ENCODE peak calls at places on chromosome 13, in five cellular contexts. V is neural crest cell, G is cardiac muscle cell, K is AG04450, M is breast epithelium. R is an unnamed sample.

GRCh38 chr13:100454876-100455275 is 133.7 kb downstream of the GGACT start:
- DNase-seq in V (no peak), K (peak), M (no peak), G (peak), R (no peak)

GRCh38 chr13:38693641-38694040 is 6.8 kb downstream of the FREM2 start:
- DNase-seq in V (no peak), M (no peak), K (no peak), G (no peak), R (no peak)

GRCh38 chr13:108494991-108495661 is 134.3 kb upstream of the MYO16 start:
- DNase-seq in G (no peak), M (no peak), V (peak), K (no peak), R (no peak)

GRCh38 chr13:48591889-48592725 is 59.2 kb upstream of the RCBTB2 start:
- DNase-seq in V (no peak), G (no peak), K (no peak), M (no peak), R (no peak)

GRCh38 chr13:64078480-64078936 is 2662.9 kb upstream of the PCDH20 start:
- DNase-seq in G (no peak), M (no peak), V (no peak), K (no peak), R (no peak)

GRCh38 chr13:111521691-111522229 is 201.3 kb downstream of the TEX29 start:
- DNase-seq in M (no peak), V (no peak), K (no peak), G (no peak), R (no peak)

GRCh38 chr13:85650613-85651012 is 148.6 kb downstream of the SLITRK6 start:
- DNase-seq in V (no peak), M (no peak), K (no peak), G (no peak), R (no peak)

GRCh38 chr13:89899302-89900103 is 1448.0 kb upstream of the MIR17HG start:
- DNase-seq in G (no peak), M (no peak), K (no peak), V (no peak), R (no peak)

GRCh38 chr13:24865158-24865557 is 101.2 kb downstream of the RNF17 start:
- DNase-seq in G (peak), K (no peak), M (no peak), V (no peak), R (no peak)

GRCh38 chr13:106609116-106609515 is 41.2 kb upstream of the ARGLU1 start:
- DNase-seq in K (no peak), G (no peak), M (no peak), V (no peak), R (no peak)

GRCh38 chr13:29993716-29994488 is 143.5 kb upstream of the UBL3 start:
- DNase-seq in M (no peak), V (no peak), K (peak), G (peak), R (no peak)

GRCh38 chr13:45367358-45367757 is 26.4 kb upstream of the TPT1 start:
- DNase-seq in V (no peak), G (peak), M (no peak), K (peak), R (no peak)

GRCh38 chr13:45537506-45537905 is 72.8 kb downstream of the COG3 start:
- DNase-seq in G (no peak), M (no peak), V (no peak), K (peak), R (no peak)

GRCh38 chr13:24672141-24673132 is 7.8 kb upstream of the ATP12A start:
- DNase-seq in G (no peak), V (no peak), M (no peak), K (no peak), R (no peak)

GRCh38 chr13:96294930-96295657 is 205.2 kb downstream of the HS6ST3 start:
- DNase-seq in M (no peak), V (no peak), K (no peak), G (no peak), R (no peak)

GRCh38 chr13:26266311-26266710 is 12.4 kb downstream of the CDK8 start:
- DNase-seq in G (no peak), K (no peak), M (no peak), V (no peak), R (no peak)

GRCh38 chr13:67258482-67258881 is 28.3 kb upstream of the PCDH9 start:
- DNase-seq in M (no peak), K (no peak), V (no peak), G (peak), R (no peak)

GRCh38 chr13:33235078-33235477 is 50.5 kb downstream of the STARD13 start:
- DNase-seq in V (no peak), M (no peak), G (peak), K (no peak), R (no peak)

GRCh38 chr13:96053003-96053703 is at the start of gene UGGT2:
- DNase-seq in K (peak), G (peak), V (peak), M (peak), R (peak)

GRCh38 chr13:53150568-53150967 is 122.0 kb downstream of the OLFM4 start:
- DNase-seq in M (no peak), V (no peak), G (no peak), K (no peak), R (no peak)
- TF ChIP-seq CTCF in M (no peak), V (no peak), G (no peak), K (no peak), R (no peak)

GRCh38 chr13:98133949-98134348 is 8.9 kb upstream of the FARP1 start:
- DNase-seq in G (no peak), K (no peak), M (no peak), V (no peak), R (no peak)

GRCh38 chr13:98134901-98135300 is 8.0 kb upstream of the FARP1 start:
- DNase-seq in G (no peak), K (no peak), V (no peak), M (no peak), R (no peak)

GRCh38 chr13:98129059-98129741 is 13.7 kb upstream of the FARP1 start:
- DNase-seq in V (no peak), M (no peak), G (peak), K (no peak), R (no peak)
- TF ChIP-seq CTCF in V (no peak), M (no peak), G (no peak), K (no peak), R (no peak)

GRCh38 chr13:41599619-41600018 is 142.3 kb downstream of the RGCC start:
- DNase-seq in G (no peak), K (no peak), V (no peak), M (no peak), R (no peak)

GRCh38 chr13:41596190-41596589 is 138.8 kb downstream of the RGCC start:
- DNase-seq in V (no peak), K (no peak), G (peak), M (no peak), R (no peak)

GRCh38 chr13:41597348-41598041 is 140.1 kb downstream of the RGCC start:
- DNase-seq in G (no peak), V (no peak), M (no peak), K (no peak), R (no peak)

GRCh38 chr13:41590643-41591042 is 133.3 kb downstream of the RGCC start:
- DNase-seq in G (no peak), V (no peak), K (no peak), M (no peak), R (no peak)

DNA sequence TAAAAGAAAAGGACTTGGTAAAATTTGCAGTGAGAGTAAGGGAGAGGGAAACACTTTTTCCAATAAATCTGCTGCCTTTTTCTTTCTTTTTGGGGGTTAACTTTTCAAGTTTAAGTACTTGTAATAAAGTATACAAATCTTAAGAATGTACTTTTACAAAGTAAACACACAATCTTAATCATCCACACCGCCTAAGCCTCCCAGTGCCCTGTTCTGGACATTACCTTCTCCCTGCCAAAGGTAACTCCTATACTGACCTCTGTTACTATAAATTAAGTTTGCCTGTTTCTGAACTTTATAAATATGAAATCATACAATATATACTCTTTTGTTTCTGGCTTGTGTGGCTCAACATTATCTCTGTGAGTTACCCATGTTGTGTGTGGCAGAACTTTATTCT is 137.9 kb downstream of the RGCC start:
- DNase-seq in M (no peak), G (no peak), V (no peak), K (no peak), R (no peak)
- TF ChIP-seq CTCF in M (no peak), G (no peak), V (no peak), K (no peak), R (no peak)

GRCh38 chr13:70842062-70842644 is 733.9 kb upstream of the KLHL1 start:
- DNase-seq in G (no peak), K (no peak), M (no peak), V (no peak), R (no peak)
- TF ChIP-seq CTCF in G (no peak), K (no peak), M (no peak), V (no peak), R (no peak)

DNA sequence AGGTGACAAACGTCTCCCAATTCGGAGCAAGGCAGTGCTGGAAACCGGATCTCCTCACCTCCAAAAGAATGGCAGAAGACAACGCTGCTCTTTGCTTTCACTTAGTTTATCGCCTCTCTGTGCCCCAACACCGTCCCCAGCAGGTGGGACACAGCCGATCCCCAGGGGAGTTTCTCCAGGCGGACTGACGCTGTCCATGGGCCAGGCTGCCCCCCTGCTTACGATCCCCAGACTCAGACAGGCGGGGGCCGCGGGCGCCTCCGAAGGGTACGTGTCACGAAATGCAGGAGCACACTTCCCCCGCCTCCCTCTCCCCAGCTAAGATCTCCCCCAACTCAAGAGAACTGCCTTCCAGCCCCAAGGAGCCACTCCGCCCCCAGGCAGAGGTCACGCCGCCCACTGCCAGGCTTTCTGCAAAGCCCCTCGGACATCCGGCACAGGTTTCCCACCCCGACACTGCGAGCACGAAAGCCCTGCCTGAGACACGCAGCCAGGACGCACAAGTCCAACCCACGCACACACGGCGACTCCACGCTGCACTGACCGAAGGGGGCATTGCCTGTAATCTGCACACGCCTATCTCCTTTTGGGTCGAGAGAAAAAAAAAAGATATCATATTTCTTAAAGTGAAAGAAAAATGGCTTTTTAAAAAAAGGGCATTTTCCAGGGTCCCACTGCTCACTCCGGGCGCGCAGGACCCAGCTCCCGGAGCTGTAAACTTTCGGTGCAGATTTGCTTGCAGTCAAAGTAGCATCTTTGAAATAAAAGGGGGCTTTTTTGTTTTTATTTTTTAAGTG is 1.9 kb downstream of the SPRY2 start:
- DNase-seq in V (peak), M (peak), K (peak), G (peak), R (peak)
- TF ChIP-seq CTCF in V (peak), M (no peak), K (peak), G (peak), R (peak)

GRCh38 chr13:20672772-20673171 is 30.7 kb upstream of the IL17D start:
- DNase-seq in V (no peak), G (peak), M (no peak), K (peak), R (no peak)
- TF ChIP-seq CTCF in V (no peak), G (no peak), M (no peak), K (no peak), R (no peak)

R was measured in dorsolateral prefrontal cortex.